ENCODE peak calls at places on chromosomes 13 and 19, in eight cellular contexts. H is gastrocnemius medialis; Z is dorsolateral prefrontal cortex; A is HepG2; K is AG10803; E is retinal pigment epithelial cell; P is CD8-positive, alpha-beta T cell; N is astrocyte of the cerebellum. G is an unnamed sample.
A peak's percentile ranks its signal among the peaks of the same experiment; 100 is the strongest.

GRCh38 chr19:38290631-38291147 is 13.4 kb upstream of the C19orf33 start:
- DNase-seq in N (peak; percentile 56), K (peak; percentile 91), A (no peak), Z (peak; percentile 70), P (no peak), H (no peak), E (no peak), G (peak; percentile 78)

GRCh38 chr19:13965926-13966683 is 13.8 kb downstream of the DCAF15 start:
- DNase-seq in N (no peak), K (no peak), A (no peak), H (no peak), Z (no peak), E (no peak), P (no peak), G (no peak)

GRCh38 chr13:73870970-73871935 is 263.0 kb downstream of the KLF12 start:
- DNase-seq in Z (no peak), E (no peak), A (no peak), N (peak; percentile 68), K (peak; percentile 45), P (no peak), H (no peak), G (no peak)

GRCh38 chr19:18894254-18895037 is 1.5 kb downstream of the CERS1 start:
- DNase-seq in H (no peak), P (no peak), K (no peak), A (no peak), E (peak; percentile 36), Z (peak; percentile 64), N (no peak), G (no peak)

GRCh38 chr13:67421475-67421874 is 191.3 kb upstream of the PCDH9 start:
- DNase-seq in K (no peak), P (no peak), A (no peak), E (no peak), H (no peak), N (no peak), Z (no peak), G (no peak)

GRCh38 chr19:19406878-19407639 is 1.6 kb downstream of the GATAD2A start:
- DNase-seq in N (no peak), E (no peak), H (peak; percentile 30), A (peak; percentile 42), K (peak; percentile 57), P (peak; percentile 64), Z (peak; percentile 43), G (no peak)

GRCh38 chr19:9865732-9866627 is 30.9 kb downstream of the PIN1 start:
- DNase-seq in A (no peak), K (no peak), Z (no peak), E (no peak), P (peak; percentile 57), H (no peak), N (no peak), G (no peak)

GRCh38 chr19:38839816-38840582 is 8.4 kb upstream of the ECH1 start:
- DNase-seq in Z (no peak), H (no peak), P (no peak), K (no peak), E (no peak), N (no peak), A (no peak), G (no peak)

GRCh38 chr19:12783226-12783848 is 7.9 kb upstream of the JUNB start:
- DNase-seq in N (no peak), H (no peak), P (no peak), Z (no peak), A (no peak), E (no peak), K (no peak), G (no peak)

GRCh38 chr19:47435196-47435595 is 15.9 kb upstream of the MEIS3 start:
- DNase-seq in Z (no peak), A (no peak), E (no peak), N (no peak), P (no peak), K (no peak), H (no peak), G (no peak)

GRCh38 chr19:3544742-3545668 is 6.0 kb downstream of the TEKTIP1 start:
- DNase-seq in N (no peak), K (peak; percentile 42), Z (peak; percentile 62), A (peak; percentile 35), E (no peak), H (peak; percentile 39), P (peak; percentile 81), G (no peak)

GRCh38 chr13:98416408-98416807 is 160.5 kb downstream of the STK24 start:
- DNase-seq in Z (no peak), H (no peak), P (no peak), K (no peak), E (no peak), A (no peak), N (no peak), G (no peak)

GRCh38 chr19:19463348-19464117 is 51.8 kb downstream of the TSSK6 start:
- DNase-seq in H (no peak), Z (no peak), A (no peak), P (no peak), K (peak; percentile 80), N (peak; percentile 57), E (no peak), G (no peak)

GRCh38 chr13:30169442-30169841 is 137.9 kb downstream of the KATNAL1 start:
- DNase-seq in N (no peak), H (no peak), P (no peak), Z (no peak), A (no peak), K (no peak), E (no peak), G (no peak)

GRCh38 chr19:47107201-47107952 is 6.2 kb downstream of the ZC3H4 start:
- DNase-seq in K (no peak), A (peak; percentile 93), H (no peak), E (no peak), N (no peak), Z (no peak), P (peak; percentile 53), G (no peak)

GRCh38 chr13:32026619-32027018 is 5.0 kb upstream of the FRY start:
- DNase-seq in N (no peak), Z (no peak), E (no peak), P (no peak), A (no peak), K (no peak), H (no peak), G (no peak)

GRCh38 chr13:45055198-45055901 is 65.0 kb upstream of the GTF2F2 start:
- DNase-seq in A (no peak), H (no peak), E (peak; percentile 55), N (peak; percentile 89), K (peak; percentile 95), P (no peak), Z (no peak), G (peak; percentile 79)

GRCh38 chr19:40742477-40742876 is 7.8 kb downstream of the ACTMAP start:
- DNase-seq in Z (peak; percentile 35), H (no peak), N (no peak), K (no peak), E (no peak), A (no peak), P (no peak), G (no peak)

GRCh38 chr13:27338207-27338606 is 67.6 kb downstream of the RASL11A start:
- DNase-seq in E (no peak), H (no peak), K (no peak), N (no peak), A (no peak), P (no peak), Z (no peak), G (no peak)

GRCh38 chr13:74077847-74078246 is 56.4 kb downstream of the KLF12 start:
- DNase-seq in P (no peak), K (peak; percentile 17), H (no peak), E (no peak), Z (no peak), N (no peak), A (no peak), G (no peak)

GRCh38 chr19:48715681-48716171 is 3.8 kb downstream of the MAMSTR start:
- DNase-seq in E (no peak), K (peak; percentile 53), H (no peak), P (no peak), A (no peak), N (no peak), Z (peak; percentile 30), G (no peak)
- H3K4me3 ChIP-seq in E (no peak overlapping the region), K (peak overlapping the region; percentile 69), H (peak overlapping the region; percentile 61), P (no peak overlapping the region), A (peak overlapping the region; percentile 60), N (no peak overlapping the region), Z (no peak overlapping the region), G (no peak overlapping the region)

DNA sequence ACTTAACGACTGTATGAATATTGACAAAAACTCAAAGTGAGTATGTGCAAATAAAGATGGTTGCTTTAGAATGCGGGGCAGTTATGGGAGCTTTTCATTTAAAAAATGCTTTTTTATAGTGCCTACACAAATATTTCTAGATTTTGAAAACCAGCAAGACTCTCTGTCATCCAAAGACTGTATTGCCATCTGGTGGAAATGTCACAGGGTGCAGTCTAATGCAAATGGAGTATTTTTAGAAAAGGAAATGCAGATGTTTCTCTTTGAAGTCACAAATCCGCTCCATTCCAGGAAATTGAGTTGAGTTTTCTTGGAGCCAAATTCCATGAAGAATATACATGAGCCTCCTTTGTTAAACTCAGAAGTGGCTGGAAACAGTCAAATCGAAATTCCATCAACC is 2.3 kb upstream of the C1QTNF9B start:
- DNase-seq in N (peak; percentile 37), Z (peak; percentile 14), A (peak; percentile 36), P (peak; percentile 23), E (no peak), K (peak; percentile 57), H (no peak), G (no peak)
- TF ChIP-seq CTCF in N (peak; percentile 73), Z (peak; percentile 80), A (peak; percentile 43), P (peak; percentile 39), E (peak; percentile 69), K (peak; percentile 70), H (no peak), G (peak; percentile 73)

GRCh38 chr19:57708641-57709354 is at the start of gene ZNF154:
- DNase-seq in A (no peak), N (peak; percentile 51), H (peak; percentile 31), P (peak; percentile 48), Z (peak; percentile 76), K (peak; percentile 57), E (peak; percentile 44), G (no peak)

GRCh38 chr19:57706346-57706745 is 2.7 kb downstream of the ZNF154 start:
- DNase-seq in N (no peak), Z (no peak), K (no peak), A (no peak), E (no peak), H (no peak), P (no peak), G (no peak)

GRCh38 chr19:57712222-57712621 is 3.2 kb upstream of the ZNF154 start:
- DNase-seq in E (no peak), A (no peak), N (no peak), K (no peak), H (no peak), Z (no peak), P (no peak), G (no peak)

DNA sequence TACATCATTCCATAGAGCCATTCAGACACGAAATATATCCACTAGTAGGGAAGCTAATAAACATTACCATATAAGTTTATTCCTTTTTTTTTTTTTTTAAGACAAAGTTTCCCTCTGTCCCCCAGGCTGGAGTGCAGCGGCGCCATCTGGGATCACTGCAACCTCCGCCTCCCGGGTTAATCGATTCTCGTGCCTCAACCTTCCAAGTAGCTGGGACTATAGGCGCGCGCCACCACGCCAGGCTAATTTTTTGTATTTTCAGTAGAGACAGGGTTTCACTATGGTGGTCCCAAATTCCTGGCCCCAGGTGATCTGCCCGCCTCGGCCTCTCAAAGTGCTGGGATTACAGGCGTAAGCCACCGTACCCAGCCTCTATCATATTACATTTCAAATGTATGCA is 612 bp upstream of the ZNF154 start:
- DNase-seq in E (no peak), N (no peak), K (no peak), Z (no peak), H (no peak), P (no peak), A (no peak), G (no peak)
- H3K4me3 ChIP-seq in E (peak overlapping the region; percentile 81), N (no peak overlapping the region), K (no peak overlapping the region), Z (no peak overlapping the region), H (peak overlapping the region; percentile 63), P (no peak overlapping the region), A (no peak overlapping the region), G (no peak overlapping the region)

GRCh38 chr19:796692-797527 is at the start of gene PTBP1:
- DNase-seq in K (peak; percentile 100), H (peak; percentile 100), A (peak; percentile 99), Z (peak; percentile 100), P (peak; percentile 99), E (peak; percentile 100), N (peak; percentile 100), G (peak; percentile 98)
- TF ChIP-seq CTCF in K (no peak), H (no peak), A (no peak), Z (peak; percentile 40), P (no peak), E (no peak), N (no peak), G (no peak)